ENCODE peak calls at places on chromosomes 12 and 14, in ten cellular contexts. H is lower leg skin; G is HFFc6; N is astrocyte; C is GM19239; O is HCT116; P is Caco-2; E is lower lobe of right lung; L is activated naive CD4-positive, alpha-beta T cell treated with anti-CD3 and anti-CD28 coated beads, Interleukin-2, amount 10 ng/mL, durations not matched to agents 7 days and 5 days; S is HTR-8/SVneo. W is an unnamed sample.
A peak's percentile ranks its signal among the peaks of the same experiment; 100 is the strongest.

GRCh38 chr12:42468341-42468821 is 121.2 kb downstream of the PRICKLE1 start:
- DNase-seq in S (no peak), P (no peak), L (no peak), G (no peak), C (no peak), H (no peak), E (no peak), O (no peak), N (peak; percentile 46), W (no peak)

GRCh38 chr14:90159688-90160087 is 96.7 kb upstream of the PSMC1 start:
- DNase-seq in N (no peak), G (no peak), P (no peak), O (no peak), C (no peak), S (no peak), H (no peak), E (no peak), L (no peak), W (no peak)

GRCh38 chr12:122976648-122976975 is 1.6 kb downstream of the OGFOD2 start:
- DNase-seq in L (no peak), E (no peak), N (no peak), C (no peak), O (no peak), P (no peak), H (no peak), S (no peak), G (no peak), W (no peak)

GRCh38 chr12:54139030-54139429 is 49.8 kb downstream of the SMUG1 start:
- DNase-seq in O (no peak), G (no peak), S (no peak), E (no peak), L (no peak), C (no peak), H (no peak), P (no peak), N (no peak), W (no peak)

GRCh38 chr12:69821441-69822204 is 3.4 kb upstream of the MYRFL start:
- DNase-seq in C (no peak), N (peak; percentile 87), G (no peak), O (peak; percentile 42), S (peak; percentile 74), H (no peak), P (no peak), L (no peak), E (no peak), W (no peak)

GRCh38 chr12:125208942-125209341 is 143.7 kb downstream of the AACS start:
- DNase-seq in P (no peak), L (no peak), O (no peak), S (no peak), C (no peak), E (no peak), N (no peak), H (no peak), G (no peak), W (no peak)

GRCh38 chr12:68425998-68426397 is 93.8 kb upstream of the MDM1 start:
- DNase-seq in N (peak; percentile 92), C (no peak), G (peak; percentile 61), H (no peak), L (no peak), E (no peak), O (no peak), P (no peak), S (no peak), W (no peak)

GRCh38 chr12:53695148-53696138 is 19.6 kb upstream of the ATP5MC2 start:
- DNase-seq in P (peak; percentile 65), G (peak; percentile 47), O (peak; percentile 36), H (no peak), N (peak; percentile 32), L (peak; percentile 31), S (peak; percentile 56), E (no peak), C (no peak), W (peak; percentile 31)

W was measured in progenitor cell of endocrine pancreas.